ENCODE peak calls at places on chromosomes 12 and 14, in eight cellular contexts. N is GM19239; T is NCI-H1092 treated with DMSO at 0.1 percent for 48 hours; O is foreskin fibroblast; U is lung; I is astrocyte of the spinal cord; C is non-pigmented ciliary epithelial cell; Y is activated CD8-positive, alpha-beta memory T cell treated with anti-CD3 and anti-CD28 coated beads for 48 hours. X is an unnamed sample.

GRCh38 chr12:12467701-12468218 is 94.9 kb downstream of the DUSP16 start:
- DNase-seq in N (no peak), T (no peak), O (no peak), U (peak), I (peak), C (no peak), Y (no peak), X (peak)

GRCh38 chr12:61894168-61894567 is 366.0 kb upstream of the USP15 start:
- DNase-seq in N (no peak), T (no peak), O (no peak), U (no peak), I (no peak), C (no peak), Y (no peak), X (no peak)

GRCh38 chr14:104316121-104316722 is 177.8 kb downstream of the KIF26A start:
- DNase-seq in N (no peak), T (no peak), O (no peak), U (no peak), I (no peak), C (no peak), Y (no peak), X (no peak)

GRCh38 chr12:12467222-12467621 is 95.4 kb downstream of the DUSP16 start:
- DNase-seq in N (no peak), T (no peak), O (no peak), U (no peak), I (no peak), C (no peak), Y (no peak), X (no peak)

GRCh38 chr14:44404021-44404420 is 103.1 kb downstream of the FSCB start:
- DNase-seq in N (no peak), T (no peak), O (no peak), U (no peak), I (no peak), C (no peak), Y (no peak), X (no peak)

GRCh38 chr14:101071493-101071891 is 168.0 kb upstream of the RTL1 start:
- DNase-seq in N (no peak), T (no peak), O (no peak), U (no peak), I (no peak), C (no peak), Y (no peak), X (no peak)

GRCh38 chr12:84550518-84550917 is 362.1 kb downstream of the SLC6A15 start:
- DNase-seq in N (no peak), T (no peak), O (no peak), U (no peak), I (no peak), C (no peak), Y (no peak), X (no peak)

GRCh38 chr14:64337901-64338615 is 43.9 kb upstream of the ESR2 start:
- DNase-seq in N (no peak), T (peak), O (peak), U (no peak), I (peak), C (no peak), Y (peak), X (peak)

GRCh38 chr14:106622200-106622745 is 1095.9 kb downstream of the TMEM121 start:
- DNase-seq in N (no peak), T (no peak), O (no peak), U (no peak), I (no peak), C (no peak), Y (no peak), X (no peak)

GRCh38 chr12:124626841-124627502 is 59.6 kb upstream of the NCOR2 start:
- DNase-seq in N (no peak), T (peak), O (peak), U (no peak), I (peak), C (no peak), Y (no peak), X (peak)

GRCh38 chr14:54257424-54257823 is 139.4 kb upstream of the CDKN3 start:
- DNase-seq in N (no peak), T (no peak), O (no peak), U (no peak), I (no peak), C (no peak), Y (no peak), X (no peak)

GRCh38 chr12:20483776-20484175 is 115.4 kb downstream of the PDE3A start:
- DNase-seq in N (no peak), T (no peak), O (peak), U (no peak), I (peak), C (no peak), Y (no peak), X (no peak)

GRCh38 chr12:123928897-123929296 is 43.7 kb downstream of the CCDC92 start:
- DNase-seq in N (no peak), T (no peak), O (no peak), U (no peak), I (no peak), C (no peak), Y (no peak), X (no peak)

GRCh38 chr12:119005832-119006360 is 24.6 kb downstream of the SRRM4 start:
- DNase-seq in N (no peak), T (no peak), O (no peak), U (no peak), I (no peak), C (no peak), Y (no peak), X (no peak)